ENCODE peak calls at places on chromosomes 2 and 18, in four cellular contexts. C is neural progenitor cell, A is HepG2, K is OCI-LY7. R is an unnamed sample. For H3K4me1 and H3K79me2, the result is how much of the 10 kb centered on the place peaks cover.

GRCh38 chr18:44826418-44827259 is 146.0 kb downstream of the SETBP1 start:
- DNase-seq in K (no peak), C (peak), A (no peak), R (peak)

GRCh38 chr2:133586978-133587377 is 18.7 kb upstream of the NCKAP5 start:
- DNase-seq in C (no peak), A (no peak), K (no peak), R (peak)

GRCh38 chr2:200318940-200319435 is 12.5 kb downstream of the SPATS2L start:
- DNase-seq in K (no peak), C (no peak), A (peak), R (no peak)

GRCh38 chr2:134897932-134898331 is 20.7 kb upstream of the CCNT2 start:
- DNase-seq in A (no peak), C (no peak), K (peak), R (peak)

GRCh38 chr2:68190991-68191731 is 33.5 kb downstream of the PNO1 start:
- DNase-seq in A (peak), C (no peak), K (no peak), R (peak)

GRCh38 chr2:151999058-151999457 is 99.8 kb downstream of the CACNB4 start:
- DNase-seq in A (peak), C (peak), K (peak), R (peak)

GRCh38 chr18:55473534-55473933 is 114.5 kb downstream of the TCF4 start:
- DNase-seq in A (no peak), K (no peak), C (no peak), R (no peak)

GRCh38 chr2:16973586-16974274 is 308.1 kb upstream of the CYRIA start:
- DNase-seq in K (no peak), A (no peak), C (no peak), R (peak)

GRCh38 chr18:74507120-74507881 is 11.1 kb downstream of the CNDP2 start:
- DNase-seq in A (no peak), C (no peak), K (no peak), R (no peak)

GRCh38 chr18:10526211-10526949 is 553 bp downstream of the NAPG start:
- DNase-seq in K (peak), C (peak), A (peak), R (peak)

GRCh38 chr2:37560863-37561614 is 110.4 kb downstream of the CDC42EP3 start:
- DNase-seq in K (no peak), C (no peak), A (no peak), R (peak)

GRCh38 chr2:6832995-6833604 is 32.6 kb downstream of the CMPK2 start:
- DNase-seq in A (no peak), K (no peak), C (no peak), R (no peak)

GRCh38 chr2:81250270-81250669 is 945.7 kb upstream of the LRRTM1 start:
- DNase-seq in C (no peak), K (no peak), A (no peak), R (no peak)

GRCh38 chr2:213411582-213412289 is 127.5 kb downstream of the SPAG16 start:
- DNase-seq in C (no peak), K (no peak), A (no peak), R (no peak)

GRCh38 chr2:43228782-43229659 is 2.6 kb upstream of the ZFP36L2 start:
- DNase-seq in C (no peak), A (no peak), K (no peak), R (peak)

GRCh38 chr18:35051978-35052377 is 10.8 kb downstream of the MAPRE2 start:
- DNase-seq in A (no peak), C (no peak), K (no peak), R (peak)

GRCh38 chr2:138030459-138030858 is 66.2 kb downstream of the HNMT start:
- DNase-seq in K (no peak), A (no peak), C (no peak), R (no peak)

GRCh38 chr2:208406474-208407451 is at the start of gene PTH2R:
- DNase-seq in C (peak), A (no peak), K (no peak), R (peak)

GRCh38 chr18:27120246-27120645 is 64.9 kb downstream of the CHST9 start:
- DNase-seq in C (no peak), A (no peak), K (no peak), R (no peak)

GRCh38 chr2:42804338-42804737 is 12.0 kb upstream of the HAAO start:
- DNase-seq in A (no peak), C (no peak), K (no peak), R (peak)

GRCh38 chr18:23844991-23845680 is 155.9 kb downstream of the LAMA3 start:
- DNase-seq in C (peak), A (no peak), K (no peak), R (no peak)

GRCh38 chr2:170530284-170530745 is 184.8 kb upstream of the SP5 start:
- DNase-seq in C (peak), K (no peak), A (peak), R (peak)

GRCh38 chr2:38330754-38331153 is 46.3 kb downstream of the ATL2 start:
- DNase-seq in C (no peak), K (no peak), A (no peak), R (no peak)

GRCh38 chr18:23106575-23106974 is 28.7 kb upstream of the CABLES1 start:
- DNase-seq in A (peak), C (no peak), K (no peak), R (peak)

GRCh38 chr2:14855751-14856150 is 223.2 kb downstream of the LRATD1 start:
- DNase-seq in A (no peak), C (no peak), K (no peak), R (no peak)

GRCh38 chr2:71672640-71673401 is 219.5 kb downstream of the DYSF start:
- DNase-seq in C (no peak), K (no peak), A (no peak), R (no peak)

GRCh38 chr18:79260023-79260422 is 135.7 kb upstream of the NFATC1 start:
- DNase-seq in C (no peak), A (no peak), K (no peak), R (no peak)

GRCh38 chr18:77127769-77128671 is 4.6 kb downstream of the MBP start:
- DNase-seq in K (peak), C (no peak), A (no peak), R (peak)

GRCh38 chr18:78242796-78243195 is 736.8 kb upstream of the SALL3 start:
- DNase-seq in C (no peak), K (no peak), A (no peak), R (no peak)

GRCh38 chr18:75408554-75409506 is 18.7 kb downstream of the SMIM21 start:
- DNase-seq in C (no peak), K (no peak), A (peak), R (peak)

GRCh38 chr2:211033765-211034164 is 477.4 kb downstream of the CPS1 start:
- DNase-seq in A (peak), C (peak), K (no peak), R (no peak)

GRCh38 chr2:42813773-42814172 is 21.4 kb upstream of the HAAO start:
- DNase-seq in A (no peak), K (no peak), C (no peak), R (no peak)

GRCh38 chr2:10278763-10279471 is 23.8 kb upstream of the HPCAL1 start:
- DNase-seq in C (no peak), A (no peak), K (no peak), R (no peak)

GRCh38 chr18:26621161-26622026 is 73.0 kb upstream of the KCTD1 start:
- DNase-seq in C (peak), A (peak), K (peak), R (no peak)

GRCh38 chr2:177400337-177400923 is 7.9 kb downstream of the AGPS start:
- DNase-seq in C (no peak), K (no peak), A (no peak), R (no peak)

GRCh38 chr2:161824226-161824625 is 200.0 kb downstream of the SLC4A10 start:
- DNase-seq in K (no peak), C (no peak), A (no peak), R (no peak)
- H3K4me2 ChIP-seq in K (no peak), C (no peak), A (no peak), R (no peak)

GRCh38 chr18:54149078-54149697 is 75.3 kb downstream of the MBD2 start:
- DNase-seq in A (peak), K (no peak), C (no peak), R (peak)
- H3K4me1 ChIP-seq in A (under half), K (under half), C (under half), R (under half)

GRCh38 chr2:47092465-47092864 is 62.6 kb downstream of the STPG4 start:
- DNase-seq in C (no peak), K (no peak), A (no peak), R (no peak)
- H3K79me2 ChIP-seq in C (under half), K (under half), A (under half), R (under half)

GRCh38 chr2:221022554-221022953 is 549.5 kb downstream of the EPHA4 start:
- DNase-seq in K (no peak), C (no peak), A (no peak), R (no peak)

GRCh38 chr2:221019668-221020067 is 552.4 kb downstream of the EPHA4 start:
- DNase-seq in C (no peak), A (no peak), K (no peak), R (no peak)

GRCh38 chr2:221025397-221025796 is 546.7 kb downstream of the EPHA4 start:
- DNase-seq in K (peak), C (no peak), A (no peak), R (no peak)
- H3K4me2 ChIP-seq in K (peak), C (no peak), A (no peak), R (no peak)

DNA sequence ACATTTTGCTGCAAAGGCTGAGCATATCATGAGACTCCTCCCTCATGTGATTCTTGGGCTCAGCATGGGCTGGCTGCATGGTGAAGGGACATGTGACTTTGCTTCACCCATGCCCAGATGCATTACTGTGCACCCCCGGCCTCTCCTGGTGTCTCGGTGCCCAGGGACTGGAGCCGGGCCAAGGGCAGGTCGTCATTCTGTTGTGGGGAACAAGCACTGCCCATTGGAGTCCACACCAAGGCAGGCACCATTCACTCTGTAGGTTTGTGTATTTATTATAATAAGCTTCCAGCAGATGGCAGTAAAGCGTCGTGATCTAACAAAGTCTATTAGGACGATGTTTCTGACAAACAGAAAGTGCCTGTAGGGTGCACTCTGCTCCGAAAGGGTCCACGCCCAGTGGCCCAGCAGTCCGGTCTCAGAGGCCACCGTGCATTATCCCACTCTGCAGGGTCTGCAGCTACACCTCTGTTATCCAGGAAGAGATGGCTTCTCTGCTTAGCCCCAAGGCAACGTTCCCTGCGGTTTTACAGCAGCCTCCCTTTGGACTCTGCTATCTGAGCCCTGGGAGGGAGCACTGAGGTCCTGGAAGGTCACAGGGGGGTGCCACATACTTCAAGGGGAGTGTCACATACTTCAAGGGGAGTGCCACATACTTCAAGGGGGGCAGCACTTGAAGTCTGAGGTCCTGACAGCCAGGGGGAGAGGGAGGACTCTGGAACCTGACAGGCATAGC is 219.6 kb downstream of the TSN start:
- DNase-seq in C (peak), A (peak), K (peak), R (peak)
- H3K4me1 ChIP-seq in C (under half), A (under half), K (under half), R (under half)

GRCh38 chr2:173354073-173354600 is 535 bp upstream of the CDCA7 start:
- DNase-seq in K (peak), A (peak), C (no peak), R (no peak)

GRCh38 chr2:173355132-173355865 is 627 bp downstream of the CDCA7 start:
- DNase-seq in A (peak), K (peak), C (peak), R (peak)

GRCh38 chr2:173354601-173355131 is at the start of gene CDCA7:
- DNase-seq in K (peak), C (peak), A (peak), R (peak)

GRCh38 chr2:173357351-173357750 is 2.7 kb downstream of the CDCA7 start:
- DNase-seq in A (no peak), K (no peak), C (no peak), R (no peak)

GRCh38 chr2:173355866-173356508 is 1.3 kb downstream of the CDCA7 start:
- DNase-seq in C (no peak), K (peak), A (peak), R (no peak)
- H3K79me2 ChIP-seq in C (half or more), K (half or more), A (under half), R (under half)

R was measured in fibroblast of lung.